ENCODE peak calls at places on chromosomes 5 and 9, in four cellular contexts. One of them, this sample, is unnamed.

GRCh38 chr5:88436290-88436689 is 167.6 kb upstream of the TMEM161B start:
- DNase-seq in NCI-H774: no peak
- DNase-seq in AG09309: no peak
- DNase-seq in NCI-H2227 treated with DMSO at 0.1 percent for 48 hours: no peak
- DNase-seq in this sample: no peak

GRCh38 chr9:124356745-124357390 is 58.4 kb downstream of the PSMB7 start:
- DNase-seq in NCI-H2227 treated with DMSO at 0.1 percent for 48 hours: no peak
- DNase-seq in AG09309: no peak
- DNase-seq in NCI-H774: no peak
- DNase-seq in this sample: no peak

GRCh38 chr5:6525910-6526309 is 77.3 kb downstream of the UBE2QL1 start:
- DNase-seq in AG09309: no peak
- DNase-seq in NCI-H774: peak
- DNase-seq in NCI-H2227 treated with DMSO at 0.1 percent for 48 hours: no peak
- DNase-seq in this sample: no peak

GRCh38 chr5:157857821-157858526 is 971 bp downstream of the CLINT1 start:
- DNase-seq in AG09309: no peak
- DNase-seq in NCI-H2227 treated with DMSO at 0.1 percent for 48 hours: no peak
- DNase-seq in NCI-H774: no peak
- DNase-seq in this sample: no peak

GRCh38 chr9:84140535-84141101 is 160.0 kb downstream of the RMI1 start:
- DNase-seq in AG09309: no peak
- DNase-seq in NCI-H774: peak
- DNase-seq in NCI-H2227 treated with DMSO at 0.1 percent for 48 hours: no peak
- DNase-seq in this sample: no peak

GRCh38 chr5:39013938-39014337 is 60.3 kb downstream of the RICTOR start:
- DNase-seq in NCI-H774: no peak
- DNase-seq in AG09309: no peak
- DNase-seq in NCI-H2227 treated with DMSO at 0.1 percent for 48 hours: no peak
- DNase-seq in this sample: no peak

GRCh38 chr5:111781200-111781599 is 24.2 kb upstream of the NREP start:
- DNase-seq in NCI-H774: no peak
- DNase-seq in NCI-H2227 treated with DMSO at 0.1 percent for 48 hours: no peak
- DNase-seq in AG09309: no peak
- DNase-seq in this sample: peak

GRCh38 chr9:109035684-109036423 is 22.6 kb upstream of the CTNNAL1 start:
- DNase-seq in AG09309: peak
- DNase-seq in NCI-H774: no peak
- DNase-seq in NCI-H2227 treated with DMSO at 0.1 percent for 48 hours: no peak
- DNase-seq in this sample: peak

GRCh38 chr9:20199111-20199510 is 410.3 kb upstream of the SLC24A2 start:
- DNase-seq in AG09309: no peak
- DNase-seq in NCI-H774: no peak
- DNase-seq in NCI-H2227 treated with DMSO at 0.1 percent for 48 hours: no peak
- DNase-seq in this sample: no peak

GRCh38 chr9:81787747-81788632 is 98.6 kb upstream of the TLE1 start:
- DNase-seq in NCI-H774: no peak
- DNase-seq in NCI-H2227 treated with DMSO at 0.1 percent for 48 hours: no peak
- DNase-seq in AG09309: peak
- DNase-seq in this sample: peak

This sample was measured in left cardiac atrium.